ENCODE peak calls at places on chromosomes 1 and 21, in four cellular contexts. A is H1, B is HepG2, Z is GM12878. G is an unnamed sample.

GRCh38 chr1:81550753-81551152 is 250.0 kb upstream of the ADGRL2 start:
- DNase-seq in A (no peak), B (no peak), Z (no peak), G (no peak)

GRCh38 chr1:64469977-64470669 is at the start of gene CACHD1:
- DNase-seq in A (peak; percentile 85), B (no peak), Z (no peak), G (peak; percentile 85)

GRCh38 chr1:53454019-53454418 is 5.2 kb upstream of the DMRTB1 start:
- DNase-seq in A (no peak), B (no peak), Z (no peak), G (no peak)

GRCh38 chr1:247331526-247332214 is at the start of gene ZNF496:
- DNase-seq in A (peak; percentile 93), B (peak; percentile 75), Z (no peak), G (peak; percentile 91)

GRCh38 chr1:203147376-203147775 is 19.9 kb downstream of the ADORA1 start:
- DNase-seq in A (no peak), B (no peak), Z (no peak), G (no peak)

GRCh38 chr1:227379555-227379892 is 61.2 kb upstream of the CDC42BPA start:
- DNase-seq in A (no peak), B (no peak), Z (no peak), G (no peak)

GRCh38 chr1:64363116-64363515 is 106.8 kb upstream of the CACHD1 start:
- DNase-seq in A (no peak), B (no peak), Z (no peak), G (no peak)

GRCh38 chr1:67882196-67882958 is 49.1 kb upstream of the GNG12 start:
- DNase-seq in A (no peak), B (no peak), Z (no peak), G (no peak)

GRCh38 chr1:90114521-90115141 is 119.7 kb downstream of the ZNF326 start:
- DNase-seq in A (no peak), B (peak; percentile 50), Z (peak; percentile 8), G (peak; percentile 47)

GRCh38 chr1:201493757-201494617 is 12.9 kb downstream of the CSRP1 start:
- DNase-seq in A (no peak), B (no peak), Z (no peak), G (no peak)

DNA sequence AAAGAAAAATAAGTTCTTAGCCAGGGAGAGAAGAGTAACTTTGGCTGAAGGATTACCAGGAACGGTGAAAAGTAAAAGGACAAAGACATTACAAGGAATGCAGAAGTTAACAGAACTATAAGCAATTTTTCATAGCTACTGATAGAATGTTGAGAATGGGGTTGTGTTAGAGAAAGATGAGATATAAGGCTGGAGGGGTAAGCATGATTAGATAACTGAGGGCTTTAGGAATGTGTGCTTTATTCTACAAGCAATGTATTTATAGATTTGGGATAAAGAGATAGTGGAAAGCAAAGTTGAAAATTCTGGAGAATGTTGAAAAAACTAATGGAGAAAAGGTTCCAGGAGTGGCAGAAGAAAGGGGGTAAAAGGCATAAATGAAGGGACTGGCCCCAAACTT is 65.4 kb upstream of the PTCH2 start:
- DNase-seq in A (no peak), B (no peak), Z (no peak), G (no peak)
- H3K9ac ChIP-seq in A (no peak overlapping the region), B (no peak overlapping the region), Z (no peak overlapping the region), G (no peak overlapping the region)

GRCh38 chr1:83583351-83584014 is 415.4 kb downstream of the TTLL7 start:
- DNase-seq in A (no peak), B (no peak), Z (no peak), G (no peak)
- TF ChIP-seq SUZ12 in A (no peak), B (no peak), Z (no peak), G (no peak)

DNA sequence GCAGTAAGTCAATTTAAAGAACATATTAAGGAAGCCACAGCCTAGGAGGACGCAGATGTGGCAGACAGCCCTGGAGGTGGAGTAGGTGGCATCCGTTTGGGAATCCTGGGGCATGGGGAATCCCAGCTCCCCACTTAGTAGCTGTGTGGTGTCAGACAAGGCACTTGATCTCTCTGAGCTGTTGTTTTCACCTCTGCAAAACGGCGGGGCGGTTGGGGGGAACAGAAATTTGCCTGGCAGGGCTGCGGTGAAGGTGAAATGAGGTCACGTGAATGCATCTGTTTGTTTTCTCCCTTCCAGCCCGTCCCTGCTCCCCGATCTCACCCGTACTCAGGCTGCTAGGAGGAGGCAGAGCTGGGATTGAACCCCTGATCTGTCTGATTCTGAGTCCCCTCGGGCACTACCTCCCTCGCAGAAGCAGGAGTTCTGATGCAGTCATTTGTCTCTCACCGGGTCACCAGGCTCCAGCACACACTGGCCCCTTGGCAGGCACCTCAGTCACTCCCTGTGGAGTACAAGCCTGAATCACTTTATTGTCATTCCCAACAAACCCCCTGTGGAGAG is 2.2 kb upstream of the LAPTM5 start:
- DNase-seq in A (no peak), B (no peak), Z (no peak), G (peak; percentile 38)
- H3K9ac ChIP-seq in A (no peak overlapping the region), B (no peak overlapping the region), Z (peak overlapping the region; percentile 49), G (no peak overlapping the region)

GRCh38 chr21:36627242-36627641 is 71.7 kb upstream of the SIM2 start:
- DNase-seq in A (no peak), B (no peak), Z (no peak), G (no peak)

GRCh38 chr21:36630485-36631206 is 68.3 kb upstream of the SIM2 start:
- DNase-seq in A (peak; percentile 96), B (peak; percentile 48), Z (no peak), G (peak; percentile 80)

GRCh38 chr21:36626791-36627190 is 72.1 kb upstream of the SIM2 start:
- DNase-seq in A (no peak), B (no peak), Z (no peak), G (no peak)

GRCh38 chr21:36628096-36628495 is 70.8 kb upstream of the SIM2 start:
- DNase-seq in A (no peak), B (no peak), Z (no peak), G (no peak)

DNA sequence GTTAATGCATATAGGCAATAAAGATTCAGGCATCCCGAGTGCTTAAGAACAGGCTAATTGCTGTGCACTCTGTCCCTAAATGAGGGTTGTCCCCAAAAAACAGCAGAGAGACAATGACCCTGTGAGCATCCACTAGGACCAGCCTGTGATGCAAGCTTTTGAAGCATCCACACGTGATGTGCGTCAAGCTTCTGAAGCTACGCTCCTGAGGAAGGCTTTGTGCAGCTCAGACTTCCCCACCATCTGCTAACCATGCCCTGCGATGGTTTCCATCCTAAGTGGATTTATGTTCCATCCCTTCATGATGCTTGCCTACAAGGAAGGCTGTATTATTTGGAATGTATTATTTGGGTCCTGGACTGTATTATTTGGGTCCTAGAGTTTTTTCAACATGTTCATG is 69.9 kb upstream of the SIM2 start:
- DNase-seq in A (no peak), B (no peak), Z (no peak), G (no peak)
- TF ChIP-seq SUZ12 in A (no peak), B (no peak), Z (no peak), G (no peak)

GRCh38 chr1:172916126-172916525 is 134.6 kb downstream of the TNFSF18 start:
- DNase-seq in A (no peak), B (no peak), Z (no peak), G (no peak)
- H3K9ac ChIP-seq in A (no peak overlapping the region), B (no peak overlapping the region), Z (no peak overlapping the region), G (no peak overlapping the region)

DNA sequence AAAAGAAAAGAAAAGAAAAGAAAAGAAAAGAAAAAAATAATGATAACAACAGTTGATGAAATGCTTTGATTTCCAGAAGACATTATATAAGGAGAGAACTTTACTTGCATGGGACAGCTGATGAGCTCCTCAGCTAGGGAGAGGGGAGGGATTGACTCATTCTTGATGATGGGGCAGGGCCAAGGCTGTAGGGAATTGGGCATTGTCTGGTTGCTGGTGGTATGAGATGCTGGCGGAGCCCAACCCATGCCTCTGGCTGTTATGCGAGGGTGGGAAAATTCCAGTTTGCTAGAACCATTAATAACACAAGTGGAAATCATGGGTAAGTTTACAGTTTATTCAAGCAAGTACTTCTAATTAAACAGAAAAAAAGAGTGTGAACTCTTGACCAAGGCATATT is 36.0 kb upstream of the KIF26B start:
- DNase-seq in A (no peak), B (no peak), Z (no peak), G (no peak)
- TF ChIP-seq SUZ12 in A (no peak), B (no peak), Z (no peak), G (no peak)

DNA sequence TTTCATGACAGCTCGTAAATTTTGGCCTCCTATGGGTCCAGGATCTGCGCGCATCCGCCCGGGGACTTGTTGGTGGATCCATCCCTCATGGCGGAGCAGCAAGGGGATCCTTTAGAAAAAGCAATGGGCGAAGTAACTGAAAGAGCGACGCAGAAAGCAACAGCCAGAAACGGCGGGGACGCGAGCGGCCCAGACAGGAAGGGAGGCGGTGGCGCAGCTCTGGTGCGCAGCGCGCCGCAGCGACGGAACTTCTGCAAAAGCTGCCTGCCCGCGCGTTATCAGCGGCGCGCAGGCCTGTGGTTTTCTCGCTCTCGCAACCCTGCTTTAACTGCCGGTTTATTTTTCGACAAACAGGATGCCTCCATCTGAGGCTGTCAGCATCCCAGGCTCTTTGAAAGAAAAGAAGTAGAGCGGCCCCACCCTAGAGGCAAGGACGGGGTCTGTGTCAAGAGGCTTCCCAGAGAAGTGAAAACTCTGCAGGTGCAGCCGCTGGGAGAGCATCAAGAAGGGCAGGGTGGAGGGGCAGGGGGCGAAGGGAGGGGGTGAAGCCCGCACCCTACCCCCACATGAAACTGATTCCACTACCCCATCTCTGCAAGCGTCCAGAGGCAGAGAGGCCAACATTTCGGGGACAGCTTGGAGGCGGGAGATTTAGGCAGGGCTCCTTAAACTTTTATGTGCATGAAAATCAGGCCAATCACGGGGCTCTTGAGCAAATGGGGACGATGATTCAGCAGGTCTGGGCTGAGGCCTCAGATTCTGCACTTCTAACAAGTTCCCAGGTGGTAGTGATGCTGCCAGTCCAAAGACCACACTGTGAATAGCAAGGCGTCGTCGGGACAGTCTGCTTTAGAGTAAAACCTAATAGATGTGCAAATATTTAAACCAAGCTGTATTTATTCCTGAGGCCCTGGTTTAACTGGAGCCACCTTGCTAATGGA is 22.2 kb downstream of the RUNX1 start:
- DNase-seq in A (peak; percentile 71), B (peak; percentile 95), Z (no peak), G (peak; percentile 39)
- H3K9ac ChIP-seq in A (no peak overlapping the region), B (peak overlapping the region; percentile 18), Z (peak overlapping the region; percentile 30), G (peak overlapping the region; percentile 37)

G was measured in NT2/D1.